ENCODE peak calls at places on chromosomes 4 and X, in five cellular contexts. R, O, S, N and J are unnamed samples. For H3K4me1, the result is how much of the 10 kb centered on the place peaks cover.

GRCh38 chrX:57251965-57252364 is 34.5 kb upstream of the FAAH2 start:
- DNase-seq in R (no peak), O (no peak), S (no peak), N (no peak), J (no peak)

GRCh38 chr4:3294401-3295241 is 1.8 kb downstream of the RGS12 start:
- DNase-seq in R (no peak), O (peak), S (peak), N (no peak), J (no peak)

GRCh38 chr4:19924761-19925160 is 326.9 kb upstream of the SLIT2 start:
- DNase-seq in R (no peak), O (no peak), S (no peak), N (no peak), J (no peak)

GRCh38 chrX:150849486-150849885 is 49.0 kb downstream of the CD99L2 start:
- DNase-seq in R (no peak), O (no peak), S (no peak), N (no peak), J (no peak)

GRCh38 chr4:145808021-145808650 is 128.2 kb downstream of the C4orf51 start:
- DNase-seq in R (no peak), O (no peak), S (no peak), N (no peak), J (no peak)

GRCh38 chr4:77618383-77619241 is 13.0 kb downstream of the CXCL13 start:
- DNase-seq in R (peak), O (peak), S (no peak), N (no peak), J (peak)

GRCh38 chrX:10025742-10026493 is 58.8 kb downstream of the CLDN34 start:
- DNase-seq in R (no peak), O (no peak), S (no peak), N (no peak), J (no peak)

GRCh38 chr4:14368391-14368790 is 633.9 kb upstream of the CPEB2 start:
- DNase-seq in R (no peak), O (no peak), S (no peak), N (no peak), J (no peak)

GRCh38 chrX:97026406-97026805 is 142.7 kb downstream of the RPA4 start:
- DNase-seq in R (no peak), O (no peak), S (no peak), N (no peak), J (no peak)

GRCh38 chrX:134658002-134658401 is 269 bp downstream of the PLAC1 start:
- DNase-seq in R (no peak), O (no peak), S (no peak), N (no peak), J (no peak)

GRCh38 chr4:48225368-48226141 is 44.1 kb downstream of the TEC start:
- DNase-seq in R (no peak), O (no peak), S (no peak), N (no peak), J (no peak)

GRCh38 chrX:30275498-30275897 is 28.6 kb downstream of the MAGEB1 start:
- DNase-seq in R (no peak), O (no peak), S (no peak), N (no peak), J (no peak)

GRCh38 chr4:18630218-18631110 is 608.9 kb upstream of the LCORL start:
- DNase-seq in R (no peak), O (no peak), S (no peak), N (peak), J (no peak)

GRCh38 chr4:60723796-60724195 is 476.3 kb upstream of the ADGRL3 start:
- DNase-seq in R (no peak), O (no peak), S (no peak), N (no peak), J (no peak)

GRCh38 chr4:113434247-113434587 is 327.3 kb downstream of the CAMK2D start:
- DNase-seq in R (no peak), O (no peak), S (no peak), N (no peak), J (no peak)

GRCh38 chr4:123244233-123244632 is 152.4 kb upstream of the SPRY1 start:
- DNase-seq in R (peak), O (no peak), S (no peak), N (no peak), J (peak)

GRCh38 chrX:150361070-150361776 is 1.9 kb upstream of the MAMLD1 start:
- DNase-seq in R (peak), O (peak), S (peak), N (no peak), J (peak)

GRCh38 chr4:3122081-3122563 is 47.6 kb downstream of the HTT start:
- DNase-seq in R (no peak), O (no peak), S (no peak), N (no peak), J (no peak)

GRCh38 chr4:3423952-3424351 is 17.8 kb upstream of the HGFAC start:
- DNase-seq in R (no peak), O (no peak), S (no peak), N (no peak), J (no peak)

GRCh38 chrX:70479197-70479969 is 34.7 kb downstream of the DLG3 start:
- DNase-seq in R (peak), O (no peak), S (no peak), N (no peak), J (no peak)

GRCh38 chrX:2696698-2697215 is 5.7 kb downstream of the CD99 start:
- DNase-seq in R (no peak), O (no peak), S (no peak), N (no peak), J (no peak)

GRCh38 chr4:74123065-74123728 is 24.2 kb upstream of the CXCL2 start:
- DNase-seq in R (no peak), O (no peak), S (no peak), N (no peak), J (peak)

GRCh38 chr4:133146574-133147198 is 2.4 kb upstream of the PCDH10 start:
- DNase-seq in R (no peak), O (peak), S (no peak), N (no peak), J (no peak)

GRCh38 chr4:40329805-40330204 is 5.3 kb upstream of the CHRNA9 start:
- DNase-seq in R (no peak), O (no peak), S (no peak), N (no peak), J (no peak)
- H3K4me1 ChIP-seq in R (under half), O (under half), S (under half), N (under half), J (under half)

DNA sequence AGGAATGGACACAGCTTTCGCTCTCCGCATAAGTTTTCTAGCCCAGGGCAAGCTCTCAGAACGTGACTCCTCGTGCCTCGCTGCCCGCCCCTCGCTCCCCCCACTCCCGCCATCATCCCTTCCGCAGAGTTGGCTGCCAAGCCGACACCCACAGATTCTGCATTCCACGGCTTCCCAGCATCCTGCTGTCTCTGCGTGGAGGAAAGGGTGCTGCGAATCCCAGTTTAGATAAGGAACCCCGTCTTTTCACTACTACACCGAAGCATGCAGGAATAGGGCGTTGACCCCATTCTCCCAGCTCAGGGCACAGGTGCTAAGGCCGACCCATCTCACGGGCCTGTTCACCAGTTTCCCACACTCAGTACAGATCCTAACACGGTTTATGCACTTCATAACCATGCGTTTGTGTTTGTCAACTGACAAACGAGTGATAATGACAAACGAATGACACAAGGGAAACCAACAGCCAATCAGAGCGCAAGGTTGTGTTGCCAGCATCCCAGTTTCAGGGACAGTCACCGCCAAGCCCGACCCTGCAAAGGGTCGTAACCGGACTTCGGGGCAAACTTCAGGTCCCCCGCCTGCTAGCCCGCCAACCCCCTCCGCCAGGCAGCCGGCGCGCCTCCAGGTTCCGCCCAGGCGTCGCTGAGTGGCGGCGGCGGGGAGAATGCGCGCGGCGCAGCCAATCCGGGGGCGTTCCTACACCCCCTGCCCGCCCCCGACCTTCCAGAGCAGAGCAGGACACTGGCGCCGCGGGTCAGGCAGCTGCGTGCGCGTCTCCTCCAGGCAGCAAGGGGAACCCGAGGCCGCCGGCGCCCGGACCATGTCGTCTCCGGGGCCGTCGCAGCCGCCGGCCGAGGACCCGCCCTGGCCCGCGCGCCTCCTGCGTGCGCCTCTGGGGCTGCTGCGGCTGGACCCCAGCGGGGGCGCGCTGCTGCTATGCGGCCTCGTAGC is at the start of gene CYP2U1:
- DNase-seq in R (peak), O (peak), S (no peak), N (peak), J (peak)
- TF ChIP-seq CTCF in R (no peak), O (peak), S (peak), N (peak), J (no peak)

GRCh38 chr4:7104366-7105031 is 36.6 kb upstream of the GRPEL1 start:
- DNase-seq in R (no peak), O (no peak), S (no peak), N (no peak), J (no peak)

GRCh38 chr4:7105261-7105660 is 37.4 kb upstream of the GRPEL1 start:
- DNase-seq in R (no peak), O (peak), S (no peak), N (no peak), J (no peak)

GRCh38 chr4:7101692-7102515 is 34.0 kb upstream of the GRPEL1 start:
- DNase-seq in R (peak), O (peak), S (no peak), N (peak), J (peak)

GRCh38 chr4:7103599-7104365 is 35.9 kb upstream of the GRPEL1 start:
- DNase-seq in R (peak), O (peak), S (no peak), N (peak), J (peak)

DNA sequence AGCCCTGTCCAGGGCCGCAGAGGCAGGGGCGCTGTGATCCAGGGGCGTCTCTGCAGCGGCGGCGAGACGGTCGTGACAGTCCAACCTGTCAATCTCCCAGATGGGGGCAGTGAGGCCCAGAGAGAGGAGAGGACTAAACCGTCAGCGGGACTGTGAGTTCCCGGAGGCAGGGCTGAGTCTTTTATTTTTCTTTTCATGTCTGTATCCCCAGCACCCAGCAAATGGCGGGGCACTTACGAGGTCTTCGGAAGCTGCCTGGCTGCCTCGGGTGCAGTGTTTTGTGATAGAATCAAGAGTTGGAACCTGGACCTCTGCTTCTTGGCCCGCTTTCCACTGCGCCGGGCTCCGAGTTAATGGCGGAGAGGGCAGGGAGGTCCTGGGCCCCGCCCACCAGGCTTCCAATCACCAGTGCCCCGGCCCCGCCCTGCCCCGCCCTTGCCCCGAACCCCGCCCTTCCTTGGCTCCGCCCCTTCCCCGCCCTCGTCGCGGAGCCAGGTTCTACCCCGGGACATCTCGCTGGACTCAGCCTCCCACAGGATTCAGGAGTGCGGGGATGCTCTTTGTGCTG is 35.3 kb upstream of the GRPEL1 start:
- DNase-seq in R (peak), O (peak), S (no peak), N (peak), J (peak)
- TF ChIP-seq POLR2A in R (peak), O (no peak), S (no peak), N (peak), J (peak)

GRCh38 chr4:8129136-8129535 is 29.5 kb downstream of the ABLIM2 start:
- DNase-seq in R (no peak), O (no peak), S (no peak), N (no peak), J (no peak)

GRCh38 chr4:8125526-8126056 is 33.0 kb downstream of the ABLIM2 start:
- DNase-seq in R (no peak), O (no peak), S (no peak), N (no peak), J (no peak)

GRCh38 chr4:8126523-8126922 is 32.1 kb downstream of the ABLIM2 start:
- DNase-seq in R (no peak), O (no peak), S (no peak), N (no peak), J (no peak)

GRCh38 chr4:8128096-8128856 is 30.3 kb downstream of the ABLIM2 start:
- DNase-seq in R (no peak), O (no peak), S (no peak), N (no peak), J (no peak)

DNA sequence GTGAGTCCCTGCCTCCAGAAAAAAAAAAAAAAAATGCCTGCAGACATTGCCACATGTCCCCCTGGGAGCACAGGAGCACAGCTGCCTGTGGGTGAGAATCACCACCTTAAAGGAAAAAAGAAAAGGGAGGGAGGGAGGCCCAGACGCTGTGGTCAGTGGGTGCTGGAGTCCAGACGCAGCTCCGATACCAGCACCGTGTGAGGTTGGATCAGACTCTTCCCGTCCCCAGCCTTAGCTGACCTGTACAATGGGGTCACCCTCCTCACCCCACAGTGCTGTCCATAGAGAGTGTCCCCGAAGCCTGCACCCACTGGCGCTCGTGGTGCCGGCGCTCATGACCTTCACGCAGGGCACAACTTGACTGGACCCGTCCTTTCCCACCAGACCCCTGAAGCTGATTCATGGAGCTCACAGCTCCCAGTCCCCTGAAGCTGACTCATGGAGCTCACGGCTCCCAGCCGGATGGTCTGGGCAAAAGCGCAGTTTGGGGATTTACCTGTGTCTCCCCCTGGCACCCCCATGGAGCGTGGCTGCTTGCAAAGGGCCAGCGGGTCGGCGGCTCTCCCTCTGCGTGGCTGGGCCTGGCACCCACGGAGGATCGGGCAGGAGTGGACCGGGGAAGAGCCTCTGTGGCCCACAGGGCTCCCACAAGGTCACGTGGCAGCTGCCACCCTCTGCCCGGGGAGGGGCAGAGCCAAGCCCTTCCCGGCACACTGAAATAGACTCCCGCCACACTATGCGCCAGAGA is 31.4 kb downstream of the ABLIM2 start:
- DNase-seq in R (no peak), O (no peak), S (no peak), N (no peak), J (no peak)
- H3K4me1 ChIP-seq in R (under half), O (under half), S (under half), N (under half), J (under half)

DNA sequence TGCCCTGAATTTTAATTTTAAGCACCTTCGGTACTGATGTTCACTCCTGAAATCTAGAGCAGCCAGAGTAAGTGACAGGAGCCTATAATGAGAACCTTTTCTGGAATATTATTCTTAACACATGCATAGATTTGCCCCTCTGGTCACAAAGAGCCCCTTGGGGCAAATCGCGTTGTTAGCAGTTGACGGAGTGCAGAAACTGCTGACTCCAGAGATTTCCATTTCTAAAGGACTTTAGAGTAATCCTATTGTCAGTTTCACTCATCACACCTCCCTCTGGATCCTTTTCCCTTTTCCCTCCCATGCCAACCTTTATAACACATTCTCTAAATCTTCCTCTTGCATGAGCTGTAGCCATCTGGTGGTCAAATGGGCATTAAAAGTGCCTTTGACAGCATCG is 264.9 kb upstream of the PRPS2 start:
- DNase-seq in R (no peak), O (no peak), S (no peak), N (no peak), J (no peak)
- TF ChIP-seq CTCF in R (no peak), O (no peak), S (no peak), N (no peak), J (no peak)

GRCh38 chr4:878796-879729 is 53.1 kb downstream of the GAK start:
- DNase-seq in R (no peak), O (no peak), S (no peak), N (no peak), J (no peak)
- TF ChIP-seq POLR2A in R (no peak), O (no peak), S (no peak), N (no peak), J (no peak)

GRCh38 chr4:54063737-54064316 is 578 bp downstream of the CHIC2 start:
- DNase-seq in R (peak), O (peak), S (no peak), N (peak), J (peak)
- H3K4me1 ChIP-seq in R (under half), O (under half), S (half or more), N (under half), J (half or more)